ENCODE peak calls at places on chromosomes 13 and 19, in eight cellular contexts. One of them, this sample, is unnamed.

GRCh38 chr19:43620061-43621001 is 902 bp upstream of the ZNF428 start:
- DNase-seq in cardiac fibroblast: no peak
- DNase-seq in cardiac muscle cell: no peak
- DNase-seq in pancreas: peak
- DNase-seq in sigmoid colon: no peak
- DNase-seq in uterus: no peak
- DNase-seq in fibroblast of the aortic adventitia: no peak
- DNase-seq in fibroblast of villous mesenchyme: no peak
- DNase-seq in this sample: no peak

GRCh38 chr13:59880468-59880867 is 283.3 kb downstream of the DIAPH3 start:
- DNase-seq in cardiac fibroblast: peak
- DNase-seq in fibroblast of villous mesenchyme: peak
- DNase-seq in cardiac muscle cell: peak
- DNase-seq in fibroblast of the aortic adventitia: no peak
- DNase-seq in pancreas: no peak
- DNase-seq in sigmoid colon: no peak
- DNase-seq in uterus: no peak
- DNase-seq in this sample: peak

GRCh38 chr19:28426110-28426901 is 786.6 kb downstream of the UQCRFS1 start:
- DNase-seq in sigmoid colon: no peak
- DNase-seq in cardiac fibroblast: no peak
- DNase-seq in uterus: no peak
- DNase-seq in pancreas: no peak
- DNase-seq in cardiac muscle cell: peak
- DNase-seq in fibroblast of villous mesenchyme: no peak
- DNase-seq in fibroblast of the aortic adventitia: no peak
- DNase-seq in this sample: no peak

GRCh38 chr13:23949736-23950135 is 52.4 kb upstream of the C1QTNF9B start:
- DNase-seq in cardiac muscle cell: no peak
- DNase-seq in sigmoid colon: no peak
- DNase-seq in pancreas: no peak
- DNase-seq in uterus: no peak
- DNase-seq in fibroblast of the aortic adventitia: no peak
- DNase-seq in cardiac fibroblast: no peak
- DNase-seq in fibroblast of villous mesenchyme: no peak
- DNase-seq in this sample: no peak

GRCh38 chr19:5801796-5802616 is 2.9 kb upstream of the NRTN start:
- DNase-seq in sigmoid colon: peak
- DNase-seq in fibroblast of the aortic adventitia: no peak
- DNase-seq in cardiac fibroblast: no peak
- DNase-seq in cardiac muscle cell: peak
- DNase-seq in fibroblast of villous mesenchyme: peak
- DNase-seq in uterus: no peak
- DNase-seq in pancreas: no peak
- DNase-seq in this sample: peak

GRCh38 chr19:58570770-58571574 is 2.2 kb downstream of the MZF1 start:
- DNase-seq in sigmoid colon: peak
- DNase-seq in cardiac muscle cell: no peak
- DNase-seq in cardiac fibroblast: no peak
- DNase-seq in uterus: peak
- DNase-seq in fibroblast of the aortic adventitia: no peak
- DNase-seq in fibroblast of villous mesenchyme: no peak
- DNase-seq in pancreas: peak
- DNase-seq in this sample: no peak

GRCh38 chr13:47119568-47120080 is 222.8 kb upstream of the HTR2A start:
- DNase-seq in fibroblast of the aortic adventitia: no peak
- DNase-seq in pancreas: no peak
- DNase-seq in sigmoid colon: no peak
- DNase-seq in uterus: no peak
- DNase-seq in cardiac muscle cell: no peak
- DNase-seq in fibroblast of villous mesenchyme: no peak
- DNase-seq in cardiac fibroblast: no peak
- DNase-seq in this sample: no peak

GRCh38 chr13:101579291-101579802 is 126.9 kb downstream of the ITGBL1 start:
- DNase-seq in fibroblast of the aortic adventitia: peak
- DNase-seq in pancreas: no peak
- DNase-seq in cardiac muscle cell: peak
- DNase-seq in uterus: no peak
- DNase-seq in sigmoid colon: no peak
- DNase-seq in fibroblast of villous mesenchyme: peak
- DNase-seq in cardiac fibroblast: peak
- DNase-seq in this sample: peak

GRCh38 chr13:44259045-44260042 is 114.3 kb upstream of the SERP2 start:
- DNase-seq in uterus: peak
- DNase-seq in fibroblast of villous mesenchyme: peak
- DNase-seq in cardiac fibroblast: peak
- DNase-seq in pancreas: no peak
- DNase-seq in fibroblast of the aortic adventitia: peak
- DNase-seq in cardiac muscle cell: peak
- DNase-seq in sigmoid colon: no peak
- DNase-seq in this sample: peak

GRCh38 chr13:32427852-32428580 is at the start of gene N4BP2L1:
- DNase-seq in uterus: peak
- DNase-seq in cardiac fibroblast: peak
- DNase-seq in fibroblast of villous mesenchyme: no peak
- DNase-seq in sigmoid colon: peak
- DNase-seq in fibroblast of the aortic adventitia: peak
- DNase-seq in pancreas: peak
- DNase-seq in cardiac muscle cell: peak
- DNase-seq in this sample: peak

GRCh38 chr13:32429406-32429909 is 1.5 kb upstream of the N4BP2L1 start:
- DNase-seq in uterus: no peak
- DNase-seq in fibroblast of villous mesenchyme: no peak
- DNase-seq in cardiac muscle cell: no peak
- DNase-seq in pancreas: no peak
- DNase-seq in fibroblast of the aortic adventitia: no peak
- DNase-seq in sigmoid colon: no peak
- DNase-seq in cardiac fibroblast: no peak
- DNase-seq in this sample: no peak

GRCh38 chr13:32430018-32430747 is 2.3 kb upstream of the N4BP2L1 start:
- DNase-seq in fibroblast of the aortic adventitia: no peak
- DNase-seq in fibroblast of villous mesenchyme: peak
- DNase-seq in cardiac fibroblast: no peak
- DNase-seq in cardiac muscle cell: no peak
- DNase-seq in uterus: no peak
- DNase-seq in sigmoid colon: no peak
- DNase-seq in pancreas: no peak
- DNase-seq in this sample: no peak

GRCh38 chr13:32428581-32429072 is 697 bp upstream of the N4BP2L1 start:
- DNase-seq in sigmoid colon: no peak
- DNase-seq in fibroblast of villous mesenchyme: no peak
- DNase-seq in fibroblast of the aortic adventitia: no peak
- DNase-seq in pancreas: no peak
- DNase-seq in cardiac fibroblast: no peak
- DNase-seq in cardiac muscle cell: no peak
- DNase-seq in uterus: no peak
- DNase-seq in this sample: no peak

DNA sequence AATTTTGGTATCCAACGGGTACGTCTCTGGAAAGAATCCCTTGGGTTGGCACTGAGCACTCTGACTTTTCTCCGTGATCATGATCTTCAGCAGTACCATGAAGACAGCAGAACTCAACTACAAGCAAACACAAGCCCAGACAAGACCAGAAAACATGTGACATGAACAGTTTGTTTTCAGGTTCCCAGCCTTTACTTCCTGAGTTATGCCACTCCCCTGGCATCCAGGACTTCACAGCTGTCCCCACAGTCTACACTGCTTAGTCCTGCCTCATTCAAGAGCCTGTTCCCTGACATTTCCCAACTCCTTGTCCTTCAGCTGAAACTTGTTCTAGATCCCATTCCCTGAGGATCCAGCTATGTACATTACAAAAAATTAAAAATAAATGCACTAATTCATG is 4.9 kb upstream of the N4BP2L1 start:
- DNase-seq in cardiac muscle cell: no peak
- DNase-seq in sigmoid colon: no peak
- DNase-seq in fibroblast of villous mesenchyme: no peak
- DNase-seq in cardiac fibroblast: no peak
- DNase-seq in uterus: no peak
- DNase-seq in pancreas: no peak
- DNase-seq in fibroblast of the aortic adventitia: no peak
- DNase-seq in this sample: no peak
- TF ChIP-seq CTCF in cardiac muscle cell: no peak
- TF ChIP-seq CTCF in sigmoid colon: no peak
- TF ChIP-seq CTCF in fibroblast of villous mesenchyme: no peak
- TF ChIP-seq CTCF in cardiac fibroblast: no peak
- TF ChIP-seq CTCF in uterus: no peak
- TF ChIP-seq CTCF in pancreas: no peak
- TF ChIP-seq CTCF in fibroblast of the aortic adventitia: no peak
- TF ChIP-seq CTCF in this sample: no peak

GRCh38 chr13:66994498-66995365 is 235.4 kb downstream of the PCDH9 start:
- DNase-seq in pancreas: no peak
- DNase-seq in cardiac muscle cell: no peak
- DNase-seq in fibroblast of the aortic adventitia: no peak
- DNase-seq in sigmoid colon: no peak
- DNase-seq in fibroblast of villous mesenchyme: no peak
- DNase-seq in uterus: no peak
- DNase-seq in cardiac fibroblast: no peak
- DNase-seq in this sample: no peak
- H3K4me3 ChIP-seq in pancreas: no peak
- H3K4me3 ChIP-seq in cardiac muscle cell: no peak
- H3K4me3 ChIP-seq in fibroblast of the aortic adventitia: peak
- H3K4me3 ChIP-seq in sigmoid colon: no peak
- H3K4me3 ChIP-seq in fibroblast of villous mesenchyme: no peak
- H3K4me3 ChIP-seq in uterus: no peak
- H3K4me3 ChIP-seq in cardiac fibroblast: no peak
- H3K4me3 ChIP-seq in this sample: no peak

GRCh38 chr19:13718733-13719132 is 45.6 kb upstream of the MRI1 start:
- DNase-seq in fibroblast of villous mesenchyme: peak
- DNase-seq in cardiac muscle cell: peak
- DNase-seq in fibroblast of the aortic adventitia: peak
- DNase-seq in cardiac fibroblast: peak
- DNase-seq in pancreas: no peak
- DNase-seq in sigmoid colon: no peak
- DNase-seq in uterus: no peak
- DNase-seq in this sample: peak
- TF ChIP-seq CTCF in fibroblast of villous mesenchyme: peak
- TF ChIP-seq CTCF in cardiac muscle cell: no peak
- TF ChIP-seq CTCF in fibroblast of the aortic adventitia: peak
- TF ChIP-seq CTCF in cardiac fibroblast: peak
- TF ChIP-seq CTCF in pancreas: no peak
- TF ChIP-seq CTCF in sigmoid colon: no peak
- TF ChIP-seq CTCF in uterus: no peak
- TF ChIP-seq CTCF in this sample: no peak

GRCh38 chr19:31838163-31838798 is 489.0 kb upstream of the TSHZ3 start:
- DNase-seq in fibroblast of villous mesenchyme: no peak
- DNase-seq in sigmoid colon: no peak
- DNase-seq in uterus: no peak
- DNase-seq in pancreas: no peak
- DNase-seq in cardiac muscle cell: peak
- DNase-seq in cardiac fibroblast: no peak
- DNase-seq in fibroblast of the aortic adventitia: no peak
- DNase-seq in this sample: no peak
- H3K4me3 ChIP-seq in fibroblast of villous mesenchyme: no peak
- H3K4me3 ChIP-seq in sigmoid colon: no peak
- H3K4me3 ChIP-seq in uterus: no peak
- H3K4me3 ChIP-seq in pancreas: no peak
- H3K4me3 ChIP-seq in cardiac muscle cell: no peak
- H3K4me3 ChIP-seq in cardiac fibroblast: no peak
- H3K4me3 ChIP-seq in fibroblast of the aortic adventitia: no peak
- H3K4me3 ChIP-seq in this sample: no peak

GRCh38 chr19:4187313-4188122 is 5.0 kb downstream of the ANKRD24 start:
- DNase-seq in cardiac muscle cell: no peak
- DNase-seq in sigmoid colon: no peak
- DNase-seq in cardiac fibroblast: no peak
- DNase-seq in uterus: no peak
- DNase-seq in fibroblast of villous mesenchyme: no peak
- DNase-seq in pancreas: no peak
- DNase-seq in fibroblast of the aortic adventitia: no peak
- DNase-seq in this sample: no peak
- TF ChIP-seq CTCF in cardiac muscle cell: no peak
- TF ChIP-seq CTCF in sigmoid colon: no peak
- TF ChIP-seq CTCF in cardiac fibroblast: no peak
- TF ChIP-seq CTCF in uterus: no peak
- TF ChIP-seq CTCF in fibroblast of villous mesenchyme: no peak
- TF ChIP-seq CTCF in pancreas: no peak
- TF ChIP-seq CTCF in fibroblast of the aortic adventitia: no peak
- TF ChIP-seq CTCF in this sample: no peak

GRCh38 chr19:47021536-47022139 is 2.0 kb downstream of the NPAS1 start:
- DNase-seq in cardiac muscle cell: no peak
- DNase-seq in sigmoid colon: no peak
- DNase-seq in pancreas: peak
- DNase-seq in uterus: no peak
- DNase-seq in fibroblast of villous mesenchyme: peak
- DNase-seq in fibroblast of the aortic adventitia: no peak
- DNase-seq in cardiac fibroblast: no peak
- DNase-seq in this sample: no peak
- H3K4me3 ChIP-seq in cardiac muscle cell: peak
- H3K4me3 ChIP-seq in sigmoid colon: no peak
- H3K4me3 ChIP-seq in pancreas: no peak
- H3K4me3 ChIP-seq in uterus: no peak
- H3K4me3 ChIP-seq in fibroblast of villous mesenchyme: no peak
- H3K4me3 ChIP-seq in fibroblast of the aortic adventitia: peak
- H3K4me3 ChIP-seq in cardiac fibroblast: peak
- H3K4me3 ChIP-seq in this sample: no peak

DNA sequence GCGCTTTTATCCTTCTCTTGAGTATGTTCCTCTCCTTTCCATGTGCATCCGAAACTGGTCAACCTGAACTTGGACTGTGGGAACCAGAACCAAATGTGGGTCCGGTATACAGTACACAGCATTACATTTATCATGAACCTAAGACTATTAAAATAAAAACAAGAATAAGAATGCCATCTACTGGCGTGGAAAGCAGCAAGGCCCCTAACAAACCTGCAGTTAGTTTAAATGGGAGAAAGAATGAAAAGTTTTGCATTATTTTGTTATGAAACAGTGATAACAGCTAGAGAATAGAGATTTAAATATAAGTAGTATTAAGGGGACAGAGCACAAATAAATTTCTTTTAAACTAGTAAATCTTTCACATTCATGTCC is 159.5 kb downstream of the RBM26 start:
- DNase-seq in cardiac muscle cell: no peak
- DNase-seq in fibroblast of villous mesenchyme: no peak
- DNase-seq in pancreas: no peak
- DNase-seq in cardiac fibroblast: no peak
- DNase-seq in sigmoid colon: no peak
- DNase-seq in uterus: no peak
- DNase-seq in fibroblast of the aortic adventitia: no peak
- DNase-seq in this sample: no peak
- TF ChIP-seq CTCF in cardiac muscle cell: peak
- TF ChIP-seq CTCF in fibroblast of villous mesenchyme: no peak
- TF ChIP-seq CTCF in pancreas: no peak
- TF ChIP-seq CTCF in cardiac fibroblast: no peak
- TF ChIP-seq CTCF in sigmoid colon: no peak
- TF ChIP-seq CTCF in uterus: no peak
- TF ChIP-seq CTCF in fibroblast of the aortic adventitia: no peak
- TF ChIP-seq CTCF in this sample: no peak